ENCODE peak calls at places on chromosomes 11 and 22, in ten cellular contexts. E is NCI-H1092 treated with DMSO at 0.1 percent for 48 hours; M is GM23248; G is HFF-Myc; O is hippocampal formation; B is GM19239; A is anterior cingulate cortex; H is right lobe of liver; Z is stimulated activated CD8-positive, alpha-beta memory T cell treated with anti-CD3 and anti-CD28 coated beads, Interleukin-7, amount 100 ng/mL, for 4 hours; W is immature natural killer cell. X is an unnamed sample.

GRCh38 chr11:111344032-111344431 is 35.0 kb downstream of the POU2AF1 start:
- DNase-seq in E (no peak), M (peak), G (no peak), O (no peak), B (no peak), A (no peak), H (no peak), Z (no peak), W (no peak), X (no peak)

GRCh38 chr11:29161216-29161615 is 855.6 kb downstream of the KCNA4 start:
- DNase-seq in E (no peak), M (peak), G (peak), O (no peak), B (no peak), A (no peak), H (no peak), Z (no peak), W (no peak), X (no peak)

GRCh38 chr11:65215441-65216076 is 33.8 kb downstream of the CAPN1 start:
- DNase-seq in E (no peak), M (peak), G (no peak), O (no peak), B (no peak), A (no peak), H (peak), Z (peak), W (no peak), X (no peak)

GRCh38 chr11:110755961-110756360 is 43.7 kb upstream of the ARHGAP20 start:
- DNase-seq in E (no peak), M (no peak), G (no peak), O (no peak), B (no peak), A (no peak), H (no peak), Z (no peak), W (no peak), X (no peak)

GRCh38 chr11:128745296-128746183 is 51.7 kb downstream of the FLI1 start:
- DNase-seq in E (no peak), M (peak), G (peak), O (no peak), B (no peak), A (no peak), H (no peak), Z (no peak), W (no peak), X (no peak)

GRCh38 chr11:40328890-40329617 is 1130.4 kb downstream of the LRRC4C start:
- DNase-seq in E (peak), M (peak), G (peak), O (no peak), B (no peak), A (no peak), H (peak), Z (no peak), W (no peak), X (no peak)

GRCh38 chr11:16825968-16826367 is 87.5 kb downstream of the C11orf58 start:
- DNase-seq in E (no peak), M (no peak), G (no peak), O (no peak), B (no peak), A (no peak), H (no peak), Z (no peak), W (no peak), X (no peak)

GRCh38 chr11:61726775-61727174 is 25.7 kb upstream of the MYRF start:
- DNase-seq in E (no peak), M (no peak), G (no peak), O (no peak), B (no peak), A (no peak), H (no peak), Z (no peak), W (no peak), X (no peak)

GRCh38 chr11:109696191-109696897 is 274.4 kb downstream of the C11orf87 start:
- DNase-seq in E (no peak), M (peak), G (no peak), O (no peak), B (no peak), A (no peak), H (no peak), Z (no peak), W (no peak), X (no peak)

GRCh38 chr11:3010521-3011275 is 18.6 kb upstream of the NAP1L4 start:
- DNase-seq in E (no peak), M (no peak), G (no peak), O (no peak), B (no peak), A (no peak), H (no peak), Z (no peak), W (no peak), X (no peak)

GRCh38 chr11:43756575-43756974 is 76.0 kb downstream of the HSD17B12 start:
- DNase-seq in E (no peak), M (peak), G (no peak), O (no peak), B (no peak), A (no peak), H (no peak), Z (no peak), W (no peak), X (no peak)

GRCh38 chr11:119843760-119844330 is 114.8 kb upstream of the NECTIN1 start:
- DNase-seq in E (no peak), M (peak), G (no peak), O (no peak), B (no peak), A (no peak), H (no peak), Z (no peak), W (no peak), X (no peak)

GRCh38 chr22:33492210-33492651 is 428.0 kb downstream of the LARGE1 start:
- DNase-seq in E (no peak), M (no peak), G (no peak), O (no peak), B (peak), A (no peak), H (no peak), Z (no peak), W (peak), X (no peak)

GRCh38 chr11:15737326-15737725 is 619.0 kb downstream of the SOX6 start:
- DNase-seq in E (no peak), M (no peak), G (no peak), O (no peak), B (no peak), A (no peak), H (no peak), Z (no peak), W (no peak), X (no peak)

GRCh38 chr22:47300698-47301405 is 538.4 kb downstream of the TBC1D22A start:
- DNase-seq in E (no peak), M (no peak), G (no peak), O (no peak), B (no peak), A (no peak), H (no peak), Z (no peak), W (no peak), X (no peak)

GRCh38 chr11:115390441-115390840 is 113.8 kb downstream of the CADM1 start:
- DNase-seq in E (no peak), M (no peak), G (no peak), O (no peak), B (no peak), A (no peak), H (no peak), Z (no peak), W (no peak), X (no peak)

GRCh38 chr11:61626580-61627380 is 45.9 kb upstream of the SYT7 start:
- DNase-seq in E (no peak), M (no peak), G (no peak), O (no peak), B (no peak), A (no peak), H (no peak), Z (no peak), W (no peak), X (no peak)

GRCh38 chr11:87338046-87338639 is 300.4 kb downstream of the TMEM135 start:
- DNase-seq in E (no peak), M (peak), G (no peak), O (no peak), B (no peak), A (no peak), H (no peak), Z (no peak), W (no peak), X (no peak)

GRCh38 chr22:44153705-44154104 is 27.0 kb upstream of the PARVG start:
- DNase-seq in E (no peak), M (no peak), G (no peak), O (no peak), B (no peak), A (no peak), H (no peak), Z (no peak), W (no peak), X (no peak)

GRCh38 chr11:1157645-1158591 is at the start of gene MUC5AC:
- DNase-seq in E (no peak), M (no peak), G (no peak), O (no peak), B (no peak), A (no peak), H (no peak), Z (no peak), W (no peak), X (no peak)

GRCh38 chr11:36373040-36374010 is 77.2 kb downstream of the PRR5L start:
- DNase-seq in E (no peak), M (no peak), G (no peak), O (no peak), B (no peak), A (no peak), H (no peak), Z (no peak), W (no peak), X (no peak)

X was measured in GM12878.